ENCODE peak calls at places on chromosomes 3 and 15, in eight cellular contexts. W is RWPE2, S is Caco-2, J is heart left ventricle, N is choroid plexus epithelial cell, E is MM.1S, G is lung, Q is kidney epithelial cell. O is an unnamed sample.

GRCh38 chr3:141491929-141492328 is 5.1 kb downstream of the RASA2 start:
- DNase-seq in W (no peak), S (no peak), J (no peak), N (no peak), E (no peak), G (no peak), Q (no peak), O (no peak)

GRCh38 chr3:73490453-73491311 is 134.1 kb downstream of the PDZRN3 start:
- DNase-seq in W (no peak), S (no peak), J (peak), N (peak), E (no peak), G (peak), Q (no peak), O (no peak)

GRCh38 chr3:65575376-65575840 is 463.3 kb downstream of the MAGI1 start:
- DNase-seq in W (no peak), S (no peak), J (no peak), N (peak), E (no peak), G (no peak), Q (peak), O (no peak)

GRCh38 chr15:38702178-38702912 is 137.7 kb upstream of the RASGRP1 start:
- DNase-seq in W (peak), S (peak), J (no peak), N (peak), E (no peak), G (peak), Q (no peak), O (no peak)

GRCh38 chr3:53750253-53751210 is 95.7 kb downstream of the CHDH start:
- DNase-seq in W (no peak), S (no peak), J (peak), N (no peak), E (no peak), G (no peak), Q (no peak), O (no peak)

GRCh38 chr3:52827441-52827840 is 3.0 kb downstream of the ITIH4 start:
- DNase-seq in W (no peak), S (no peak), J (no peak), N (peak), E (no peak), G (no peak), Q (peak), O (no peak)

GRCh38 chr3:140834266-140835037 is 107.2 kb upstream of the SLC25A36 start:
- DNase-seq in W (no peak), S (no peak), J (no peak), N (no peak), E (no peak), G (no peak), Q (no peak), O (no peak)

GRCh38 chr15:35307026-35307425 is 221.9 kb upstream of the NANOGP8 start:
- DNase-seq in W (no peak), S (no peak), J (no peak), N (no peak), E (no peak), G (no peak), Q (no peak), O (no peak)

GRCh38 chr15:39198044-39198625 is 382.7 kb upstream of the THBS1 start:
- DNase-seq in W (no peak), S (no peak), J (no peak), N (no peak), E (no peak), G (no peak), Q (no peak), O (no peak)

GRCh38 chr3:158106773-158107461 is 697 bp upstream of the SHOX2 start:
- DNase-seq in W (no peak), S (peak), J (peak), N (no peak), E (peak), G (no peak), Q (no peak), O (no peak)

GRCh38 chr3:193940526-193940925 is 195.4 kb upstream of the HES1 start:
- DNase-seq in W (no peak), S (no peak), J (no peak), N (peak), E (no peak), G (no peak), Q (no peak), O (no peak)

GRCh38 chr15:38254065-38254883 is 1.6 kb downstream of the SPRED1 start:
- DNase-seq in W (no peak), S (peak), J (peak), N (peak), E (peak), G (peak), Q (no peak), O (no peak)

GRCh38 chr3:37498126-37499039 is 324.0 kb upstream of the LRRFIP2 start:
- DNase-seq in W (no peak), S (no peak), J (no peak), N (no peak), E (no peak), G (no peak), Q (no peak), O (no peak)

GRCh38 chr15:38072507-38073277 is 138.3 kb downstream of the TMCO5A start:
- DNase-seq in W (peak), S (peak), J (peak), N (peak), E (peak), G (peak), Q (no peak), O (peak)

GRCh38 chr3:60364475-60364874 is 886.8 kb downstream of the FHIT start:
- DNase-seq in W (no peak), S (no peak), J (no peak), N (no peak), E (no peak), G (no peak), Q (no peak), O (no peak)

GRCh38 chr3:21682231-21682630 is 68.8 kb downstream of the ZNF385D start:
- DNase-seq in W (no peak), S (no peak), J (no peak), N (no peak), E (no peak), G (no peak), Q (no peak), O (no peak)

GRCh38 chr15:84736375-84736774 is 12.0 kb upstream of the ZNF592 start:
- DNase-seq in W (peak), S (no peak), J (no peak), N (no peak), E (peak), G (no peak), Q (no peak), O (no peak)

DNA sequence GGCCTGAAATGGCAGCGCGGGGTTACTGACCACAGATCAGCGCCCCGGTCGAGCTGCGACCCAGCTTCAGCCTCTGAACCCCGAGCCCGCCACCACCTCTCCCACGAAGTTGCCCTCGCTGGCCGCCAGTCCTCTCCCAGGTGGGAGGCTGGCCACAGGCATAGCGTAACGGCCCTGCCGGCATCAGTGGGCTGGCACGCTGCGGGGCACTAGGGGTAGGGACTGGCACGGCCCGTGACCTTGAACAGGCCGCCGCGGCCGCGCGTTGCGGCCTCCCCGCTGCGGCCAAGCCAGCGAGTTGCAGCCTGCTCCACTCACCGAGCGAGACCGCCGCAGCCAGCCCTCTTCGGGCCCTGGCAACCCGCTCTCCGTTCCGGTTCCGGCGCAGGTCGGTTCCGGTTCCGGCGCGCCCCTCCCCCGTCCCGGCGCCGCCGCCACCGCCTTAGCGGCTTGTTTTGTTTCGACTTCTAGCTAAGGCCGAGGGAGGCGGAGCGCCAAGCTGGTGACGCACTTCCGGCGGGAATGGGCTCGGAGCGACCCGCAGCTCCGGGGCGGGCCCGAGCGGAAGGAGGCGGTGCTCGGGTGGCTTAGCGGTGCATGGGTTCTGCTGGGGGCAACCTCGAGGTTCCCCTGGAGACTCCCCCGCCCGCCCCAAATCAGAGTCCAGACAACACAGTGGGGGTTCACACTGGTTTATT is at the start of gene USP19:
- DNase-seq in W (peak), S (peak), J (peak), N (peak), E (peak), G (peak), Q (no peak), O (no peak)
- TF ChIP-seq CTCF in W (no peak), S (no peak), J (no peak), N (no peak), E (no peak), G (no peak), Q (no peak), O (no peak)

GRCh38 chr15:97909291-97909891 is 51.1 kb upstream of the ARRDC4 start:
- DNase-seq in W (peak), S (peak), J (peak), N (peak), E (peak), G (peak), Q (peak), O (no peak)
- TF ChIP-seq CTCF in W (peak), S (peak), J (peak), N (peak), E (peak), G (peak), Q (peak), O (peak)

GRCh38 chr3:19688767-19689166 is 245.2 kb downstream of the EFHB start:
- DNase-seq in W (no peak), S (peak), J (no peak), N (no peak), E (no peak), G (no peak), Q (no peak), O (no peak)
- TF ChIP-seq CTCF in W (no peak), S (no peak), J (no peak), N (no peak), E (peak), G (no peak), Q (no peak), O (no peak)

DNA sequence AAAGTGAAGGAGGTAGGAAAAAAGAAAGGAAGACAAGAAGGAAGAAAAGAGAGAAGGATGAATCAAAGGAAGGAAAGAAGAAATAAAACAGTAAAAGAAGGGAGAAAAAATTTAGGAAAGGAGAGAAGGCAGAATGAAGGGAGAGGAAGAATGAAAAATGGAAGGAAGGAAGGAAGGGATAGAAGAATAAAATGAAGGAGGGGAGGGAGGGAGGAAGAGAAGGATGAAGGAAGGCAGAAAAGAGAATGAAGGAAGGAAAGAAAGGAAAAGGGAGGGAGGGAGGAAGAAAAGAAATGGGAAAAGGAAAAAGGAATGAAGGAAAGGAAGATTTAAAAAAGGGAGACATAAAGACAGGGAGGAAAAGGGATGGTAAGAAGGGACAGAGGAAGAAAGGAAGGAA is 393.7 kb upstream of the GRM7 start:
- DNase-seq in W (no peak), S (no peak), J (no peak), N (no peak), E (no peak), G (no peak), Q (no peak), O (no peak)
- TF ChIP-seq CTCF in W (no peak), S (no peak), J (no peak), N (no peak), E (no peak), G (no peak), Q (no peak), O (no peak)

DNA sequence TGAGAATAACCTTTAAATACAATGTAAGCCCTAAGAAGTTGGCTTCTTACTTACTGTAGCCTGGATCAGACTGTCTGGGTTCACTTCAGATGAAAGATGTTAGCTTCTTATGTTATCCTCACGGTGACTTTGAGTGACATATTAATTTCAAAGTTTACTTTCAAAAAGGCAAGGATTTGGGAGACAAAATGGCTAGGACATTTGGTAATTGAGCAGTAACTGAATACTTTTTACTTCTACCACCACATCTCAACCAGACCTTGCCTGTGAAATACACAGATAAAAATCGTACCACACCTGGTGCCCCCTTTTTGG is 36.0 kb upstream of the BNIP2 start:
- DNase-seq in W (no peak), S (no peak), J (no peak), N (no peak), E (no peak), G (no peak), Q (no peak), O (no peak)
- TF ChIP-seq CTCF in W (peak), S (no peak), J (no peak), N (no peak), E (no peak), G (no peak), Q (no peak), O (peak)

O was measured in chondrocyte.